ENCODE peak calls at places on chromosomes 6 and 20, in six cellular contexts. K is effector memory CD4-positive, alpha-beta T cell; Q is endodermal cell; F is testis; R is cardiac muscle cell; L is SK-N-SH. U is an unnamed sample.

GRCh38 chr6:168232989-168233874 is 86.3 kb downstream of the DACT2 start:
- DNase-seq in K (no peak), Q (peak; percentile 69), F (no peak), R (no peak), L (no peak), U (no peak)

GRCh38 chr20:55641497-55641896 is 363.8 kb downstream of the CBLN4 start:
- DNase-seq in K (no peak), Q (no peak), F (no peak), R (no peak), L (no peak), U (no peak)

GRCh38 chr6:6781172-6781876 is 192.8 kb downstream of the LY86 start:
- DNase-seq in K (no peak), Q (no peak), F (peak; percentile 68), R (no peak), L (no peak), U (no peak)

GRCh38 chr6:84453499-84453898 is 226.1 kb upstream of the CEP162 start:
- DNase-seq in K (no peak), Q (no peak), F (no peak), R (no peak), L (no peak), U (no peak)

GRCh38 chr6:158861686-158862381 is 42.7 kb upstream of the EZR start:
- DNase-seq in K (no peak), Q (no peak), F (no peak), R (no peak), L (no peak), U (no peak)

GRCh38 chr20:16279320-16279719 is 293.9 kb downstream of the KIF16B start:
- DNase-seq in K (no peak), Q (peak; percentile 67), F (no peak), R (no peak), L (no peak), U (no peak)

GRCh38 chr6:87918461-87918941 is 129.1 kb upstream of the SPACA1 start:
- DNase-seq in K (no peak), Q (no peak), F (no peak), R (no peak), L (no peak), U (no peak)

GRCh38 chr6:25259756-25260155 is 19.4 kb upstream of the CARMIL1 start:
- DNase-seq in K (no peak), Q (no peak), F (no peak), R (no peak), L (no peak), U (no peak)

GRCh38 chr6:75296811-75297779 is 12.5 kb upstream of the TMEM30A start:
- DNase-seq in K (no peak), Q (no peak), F (no peak), R (peak; percentile 62), L (peak; percentile 33), U (no peak)

GRCh38 chr20:33570743-33571142 is 80.8 kb downstream of the CBFA2T2 start:
- DNase-seq in K (no peak), Q (no peak), F (no peak), R (peak; percentile 26), L (no peak), U (no peak)

GRCh38 chr6:138726066-138727060 is 47.2 kb upstream of the CCDC28A start:
- DNase-seq in K (no peak), Q (no peak), F (no peak), R (no peak), L (no peak), U (no peak)

GRCh38 chr6:7262037-7262461 is 51.0 kb downstream of the SSR1 start:
- DNase-seq in K (no peak), Q (peak; percentile 93), F (peak; percentile 87), R (no peak), L (no peak), U (peak; percentile 72)

GRCh38 chr6:147676896-147677295 is 168.4 kb downstream of the SAMD5 start:
- DNase-seq in K (no peak), Q (no peak), F (no peak), R (no peak), L (no peak), U (no peak)

GRCh38 chr6:169425628-169426370 is 172.2 kb upstream of the THBS2 start:
- DNase-seq in K (no peak), Q (no peak), F (no peak), R (no peak), L (peak; percentile 60), U (no peak)

GRCh38 chr20:49291200-49291599 is 13.3 kb upstream of the ZNFX1 start:
- DNase-seq in K (no peak), Q (peak; percentile 64), F (no peak), R (no peak), L (no peak), U (no peak)

GRCh38 chr6:5492356-5492755 is 231.0 kb downstream of the FARS2 start:
- DNase-seq in K (no peak), Q (no peak), F (no peak), R (no peak), L (no peak), U (no peak)

GRCh38 chr6:77457720-77458349 is 5.5 kb downstream of the HTR1B start:
- DNase-seq in K (no peak), Q (peak; percentile 95), F (peak; percentile 93), R (peak; percentile 87), L (peak; percentile 68), U (peak; percentile 70)

GRCh38 chr20:56778765-56779195 is 149.7 kb downstream of the TFAP2C start:
- DNase-seq in K (no peak), Q (peak; percentile 69), F (peak; percentile 65), R (peak; percentile 28), L (peak; percentile 19), U (no peak)

GRCh38 chr6:3283641-3284435 is 25.1 kb downstream of the PSMG4 start:
- DNase-seq in K (no peak), Q (peak; percentile 34), F (no peak), R (no peak), L (no peak), U (peak; percentile 43)

GRCh38 chr20:60010689-60011417 is 52.6 kb downstream of the CDH26 start:
- DNase-seq in K (no peak), Q (peak; percentile 11), F (no peak), R (no peak), L (no peak), U (no peak)

DNA sequence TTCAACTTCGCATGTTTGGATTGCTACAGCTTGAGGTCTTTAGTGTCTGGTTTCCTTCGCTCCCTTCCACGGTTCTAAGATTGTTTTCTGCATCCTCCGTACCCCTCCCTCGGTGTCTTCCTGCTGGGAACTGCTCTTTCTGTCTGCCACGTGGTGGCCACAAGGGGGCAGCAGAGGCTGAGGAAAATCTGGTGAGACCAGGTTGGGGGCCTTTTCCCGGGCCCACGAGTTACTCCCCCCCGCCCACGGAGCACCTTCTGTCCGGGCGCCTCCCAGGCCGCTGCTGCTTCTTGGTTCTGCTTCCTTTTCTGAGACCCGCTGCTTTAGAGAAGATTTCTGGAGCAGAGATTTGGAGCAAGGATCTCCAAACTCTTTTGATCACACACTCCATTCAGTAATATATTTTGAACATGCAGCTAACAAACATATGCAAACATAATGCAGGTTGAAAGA is 21.1 kb upstream of the NOTCH4 start:
- DNase-seq in K (peak; percentile 60), Q (peak; percentile 91), F (peak; percentile 90), R (peak; percentile 79), L (peak; percentile 81), U (peak; percentile 93)
- H3K27ac ChIP-seq in K (no peak overlapping the region), Q (no peak overlapping the region), F (peak overlapping the region; percentile 66), R (no peak overlapping the region), L (no peak overlapping the region), U (peak overlapping the region; percentile 62)

GRCh38 chr20:2890743-2891142 is 17.5 kb downstream of the PTPRA start:
- DNase-seq in K (no peak), Q (no peak), F (no peak), R (no peak), L (no peak), U (no peak)

GRCh38 chr20:2887715-2888114 is 14.4 kb downstream of the PTPRA start:
- DNase-seq in K (no peak), Q (no peak), F (no peak), R (no peak), L (no peak), U (no peak)

GRCh38 chr20:2891343-2891742 is 18.1 kb downstream of the PTPRA start:
- DNase-seq in K (no peak), Q (no peak), F (no peak), R (no peak), L (no peak), U (no peak)

GRCh38 chr20:2889209-2889608 is 15.9 kb downstream of the PTPRA start:
- DNase-seq in K (no peak), Q (no peak), F (no peak), R (no peak), L (no peak), U (no peak)

GRCh38 chr20:2889797-2890196 is 16.5 kb downstream of the PTPRA start:
- DNase-seq in K (no peak), Q (no peak), F (no peak), R (no peak), L (no peak), U (no peak)
- H3K4me1 ChIP-seq in K (no peaks in the 10 kb centered on the region), Q (no peaks in the 10 kb centered on the region), F (no peaks in the 10 kb centered on the region), R (no peaks in the 10 kb centered on the region), L (no peaks in the 10 kb centered on the region), U (peaks cover 1% of the 10 kb centered on the region)

GRCh38 chr6:52726741-52727535 is 36.3 kb downstream of the GSTA2 start:
- DNase-seq in K (no peak), Q (peak; percentile 52), F (no peak), R (no peak), L (no peak), U (no peak)

GRCh38 chr6:52724406-52725121 is 38.7 kb downstream of the GSTA2 start:
- DNase-seq in K (peak; percentile 28), Q (peak; percentile 91), F (peak; percentile 88), R (peak; percentile 71), L (peak; percentile 61), U (peak; percentile 91)

GRCh38 chr6:52726193-52726542 is 37.1 kb downstream of the GSTA2 start:
- DNase-seq in K (no peak), Q (no peak), F (no peak), R (no peak), L (no peak), U (no peak)

GRCh38 chr6:52725133-52725529 is 38.1 kb downstream of the GSTA2 start:
- DNase-seq in K (no peak), Q (no peak), F (no peak), R (no peak), L (no peak), U (no peak)

GRCh38 chr6:52725530-52726192 is 37.6 kb downstream of the GSTA2 start:
- DNase-seq in K (no peak), Q (no peak), F (no peak), R (no peak), L (no peak), U (no peak)
- H3K27ac ChIP-seq in K (no peak overlapping the region), Q (no peak overlapping the region), F (no peak overlapping the region), R (no peak overlapping the region), L (no peak overlapping the region), U (no peak overlapping the region)

DNA sequence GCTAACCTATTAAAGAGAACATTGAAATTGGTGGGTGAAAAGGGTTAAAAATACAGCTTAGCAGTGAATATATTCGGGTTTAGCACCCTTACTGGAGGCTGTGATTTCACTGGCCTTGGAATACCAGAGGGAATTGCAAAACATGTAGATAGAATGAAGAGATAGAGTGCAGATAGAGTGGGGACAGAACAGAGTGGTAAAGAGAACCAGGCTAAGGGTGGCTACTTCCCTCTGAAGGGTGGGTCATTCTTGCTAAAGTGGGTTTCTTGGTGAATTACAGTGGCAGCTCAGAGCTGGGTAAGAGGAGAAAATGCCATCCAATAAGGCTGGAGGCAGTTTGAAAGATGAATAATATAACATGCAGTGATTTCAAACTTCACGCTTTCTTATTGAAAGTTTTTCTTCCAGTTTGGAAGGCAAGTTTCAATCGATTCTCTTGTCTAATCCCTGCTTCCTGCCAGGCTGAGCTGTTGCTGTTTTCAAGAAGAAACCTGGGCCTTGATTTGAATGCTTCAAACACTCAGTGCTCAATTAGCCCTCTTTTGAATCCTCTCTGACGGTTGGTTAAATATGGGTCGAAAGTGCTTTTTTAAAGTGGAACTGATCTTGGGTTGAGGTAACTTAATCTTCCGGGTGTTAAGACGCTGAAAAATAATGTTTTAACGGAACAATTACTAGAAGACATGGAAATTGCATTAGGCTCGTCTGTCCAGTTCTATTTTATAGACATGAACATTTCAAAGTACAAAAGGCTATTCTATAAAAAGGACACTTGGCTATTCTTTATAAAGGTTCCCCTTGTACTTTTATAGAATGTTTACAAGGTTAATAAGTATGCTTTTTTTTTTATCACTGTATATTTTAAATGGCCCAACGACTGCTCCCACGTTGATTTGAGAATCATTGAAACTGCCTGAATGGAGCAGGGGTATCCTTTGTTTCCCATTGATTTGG is 203.3 kb downstream of the BCAS1 start:
- DNase-seq in K (no peak), Q (no peak), F (no peak), R (no peak), L (no peak), U (no peak)
- H3K4me1 ChIP-seq in K (peaks cover 47% of the 10 kb centered on the region), Q (peaks cover 16% of the 10 kb centered on the region), F (peaks cover 15% of the 10 kb centered on the region), R (peaks cover 42% of the 10 kb centered on the region), L (peaks cover 20% of the 10 kb centered on the region), U (peaks cover 2% of the 10 kb centered on the region)